ENCODE peak calls at places on chromosomes 5 and 9, in ten cellular contexts. One of them, this sample, is unnamed.

GRCh38 chr5:14806452-14806851 is 65.1 kb downstream of the ANKH start:
- DNase-seq in psoas muscle: peak; percentile 51
- DNase-seq in bronchial epithelial cell: no peak
- DNase-seq in lung: no peak
- DNase-seq in AG10803: peak; percentile 85
- DNase-seq in tibial nerve: peak; percentile 81
- DNase-seq in kidney epithelial cell: no peak
- DNase-seq in CD4-positive, CD25-positive, alpha-beta regulatory T cell: no peak
- DNase-seq in cardiac muscle cell: peak; percentile 57
- DNase-seq in cardiac fibroblast: peak; percentile 74
- DNase-seq in this sample: peak; percentile 51

GRCh38 chr5:165757756-165758155 is 2252.3 kb downstream of the MAT2B start:
- DNase-seq in psoas muscle: no peak
- DNase-seq in bronchial epithelial cell: no peak
- DNase-seq in lung: no peak
- DNase-seq in AG10803: no peak
- DNase-seq in tibial nerve: no peak
- DNase-seq in kidney epithelial cell: no peak
- DNase-seq in CD4-positive, CD25-positive, alpha-beta regulatory T cell: no peak
- DNase-seq in cardiac muscle cell: no peak
- DNase-seq in cardiac fibroblast: no peak
- DNase-seq in this sample: no peak

GRCh38 chr9:5790923-5791322 is 42.0 kb downstream of the ERMP1 start:
- DNase-seq in psoas muscle: no peak
- DNase-seq in bronchial epithelial cell: no peak
- DNase-seq in lung: no peak
- DNase-seq in AG10803: no peak
- DNase-seq in tibial nerve: no peak
- DNase-seq in kidney epithelial cell: no peak
- DNase-seq in CD4-positive, CD25-positive, alpha-beta regulatory T cell: no peak
- DNase-seq in cardiac muscle cell: no peak
- DNase-seq in cardiac fibroblast: no peak
- DNase-seq in this sample: no peak

GRCh38 chr5:10424124-10424731 is 17.5 kb upstream of the ROPN1L start:
- DNase-seq in psoas muscle: no peak
- DNase-seq in bronchial epithelial cell: peak; percentile 11
- DNase-seq in lung: no peak
- DNase-seq in AG10803: peak; percentile 48
- DNase-seq in tibial nerve: no peak
- DNase-seq in kidney epithelial cell: no peak
- DNase-seq in CD4-positive, CD25-positive, alpha-beta regulatory T cell: no peak
- DNase-seq in cardiac muscle cell: peak; percentile 54
- DNase-seq in cardiac fibroblast: peak; percentile 68
- DNase-seq in this sample: peak; percentile 64

GRCh38 chr5:80146036-80146435 is 109.8 kb downstream of the SERINC5 start:
- DNase-seq in psoas muscle: no peak
- DNase-seq in bronchial epithelial cell: no peak
- DNase-seq in lung: no peak
- DNase-seq in AG10803: no peak
- DNase-seq in tibial nerve: no peak
- DNase-seq in kidney epithelial cell: no peak
- DNase-seq in CD4-positive, CD25-positive, alpha-beta regulatory T cell: no peak
- DNase-seq in cardiac muscle cell: no peak
- DNase-seq in cardiac fibroblast: no peak
- DNase-seq in this sample: no peak

GRCh38 chr9:93207326-93207814 is 23.4 kb downstream of the WNK2 start:
- DNase-seq in psoas muscle: no peak
- DNase-seq in bronchial epithelial cell: no peak
- DNase-seq in lung: no peak
- DNase-seq in AG10803: peak; percentile 76
- DNase-seq in tibial nerve: peak; percentile 28
- DNase-seq in kidney epithelial cell: no peak
- DNase-seq in CD4-positive, CD25-positive, alpha-beta regulatory T cell: no peak
- DNase-seq in cardiac muscle cell: peak; percentile 67
- DNase-seq in cardiac fibroblast: peak; percentile 73
- DNase-seq in this sample: peak; percentile 44

GRCh38 chr9:129406278-129407225 is 214.3 kb downstream of the C9orf50 start:
- DNase-seq in psoas muscle: peak; percentile 33
- DNase-seq in bronchial epithelial cell: peak; percentile 25
- DNase-seq in lung: no peak
- DNase-seq in AG10803: no peak
- DNase-seq in tibial nerve: no peak
- DNase-seq in kidney epithelial cell: no peak
- DNase-seq in CD4-positive, CD25-positive, alpha-beta regulatory T cell: no peak
- DNase-seq in cardiac muscle cell: no peak
- DNase-seq in cardiac fibroblast: no peak
- DNase-seq in this sample: no peak

GRCh38 chr9:122036988-122037387 is 56.1 kb downstream of the TTLL11 start:
- DNase-seq in psoas muscle: no peak
- DNase-seq in bronchial epithelial cell: peak; percentile 43
- DNase-seq in lung: no peak
- DNase-seq in AG10803: peak; percentile 66
- DNase-seq in tibial nerve: no peak
- DNase-seq in kidney epithelial cell: no peak
- DNase-seq in CD4-positive, CD25-positive, alpha-beta regulatory T cell: no peak
- DNase-seq in cardiac muscle cell: peak; percentile 37
- DNase-seq in cardiac fibroblast: peak; percentile 23
- DNase-seq in this sample: peak; percentile 39

GRCh38 chr5:1101991-1102713 is 9.7 kb downstream of the SLC12A7 start:
- DNase-seq in psoas muscle: peak; percentile 55
- DNase-seq in bronchial epithelial cell: no peak
- DNase-seq in lung: no peak
- DNase-seq in AG10803: no peak
- DNase-seq in tibial nerve: no peak
- DNase-seq in kidney epithelial cell: no peak
- DNase-seq in CD4-positive, CD25-positive, alpha-beta regulatory T cell: no peak
- DNase-seq in cardiac muscle cell: peak; percentile 64
- DNase-seq in cardiac fibroblast: peak; percentile 45
- DNase-seq in this sample: peak; percentile 31

GRCh38 chr5:1104327-1105006 is 7.4 kb downstream of the SLC12A7 start:
- DNase-seq in psoas muscle: no peak
- DNase-seq in bronchial epithelial cell: no peak
- DNase-seq in lung: no peak
- DNase-seq in AG10803: no peak
- DNase-seq in tibial nerve: no peak
- DNase-seq in kidney epithelial cell: no peak
- DNase-seq in CD4-positive, CD25-positive, alpha-beta regulatory T cell: peak; percentile 66
- DNase-seq in cardiac muscle cell: no peak
- DNase-seq in cardiac fibroblast: no peak
- DNase-seq in this sample: no peak

GRCh38 chr5:1105350-1106265 is 6.3 kb downstream of the SLC12A7 start:
- DNase-seq in psoas muscle: no peak
- DNase-seq in bronchial epithelial cell: no peak
- DNase-seq in lung: no peak
- DNase-seq in AG10803: no peak
- DNase-seq in tibial nerve: no peak
- DNase-seq in kidney epithelial cell: no peak
- DNase-seq in CD4-positive, CD25-positive, alpha-beta regulatory T cell: peak; percentile 79
- DNase-seq in cardiac muscle cell: no peak
- DNase-seq in cardiac fibroblast: no peak
- DNase-seq in this sample: no peak

GRCh38 chr5:1103093-1103492 is 8.8 kb downstream of the SLC12A7 start:
- DNase-seq in psoas muscle: no peak
- DNase-seq in bronchial epithelial cell: no peak
- DNase-seq in lung: no peak
- DNase-seq in AG10803: no peak
- DNase-seq in tibial nerve: no peak
- DNase-seq in kidney epithelial cell: no peak
- DNase-seq in CD4-positive, CD25-positive, alpha-beta regulatory T cell: no peak
- DNase-seq in cardiac muscle cell: no peak
- DNase-seq in cardiac fibroblast: no peak
- DNase-seq in this sample: no peak

DNA sequence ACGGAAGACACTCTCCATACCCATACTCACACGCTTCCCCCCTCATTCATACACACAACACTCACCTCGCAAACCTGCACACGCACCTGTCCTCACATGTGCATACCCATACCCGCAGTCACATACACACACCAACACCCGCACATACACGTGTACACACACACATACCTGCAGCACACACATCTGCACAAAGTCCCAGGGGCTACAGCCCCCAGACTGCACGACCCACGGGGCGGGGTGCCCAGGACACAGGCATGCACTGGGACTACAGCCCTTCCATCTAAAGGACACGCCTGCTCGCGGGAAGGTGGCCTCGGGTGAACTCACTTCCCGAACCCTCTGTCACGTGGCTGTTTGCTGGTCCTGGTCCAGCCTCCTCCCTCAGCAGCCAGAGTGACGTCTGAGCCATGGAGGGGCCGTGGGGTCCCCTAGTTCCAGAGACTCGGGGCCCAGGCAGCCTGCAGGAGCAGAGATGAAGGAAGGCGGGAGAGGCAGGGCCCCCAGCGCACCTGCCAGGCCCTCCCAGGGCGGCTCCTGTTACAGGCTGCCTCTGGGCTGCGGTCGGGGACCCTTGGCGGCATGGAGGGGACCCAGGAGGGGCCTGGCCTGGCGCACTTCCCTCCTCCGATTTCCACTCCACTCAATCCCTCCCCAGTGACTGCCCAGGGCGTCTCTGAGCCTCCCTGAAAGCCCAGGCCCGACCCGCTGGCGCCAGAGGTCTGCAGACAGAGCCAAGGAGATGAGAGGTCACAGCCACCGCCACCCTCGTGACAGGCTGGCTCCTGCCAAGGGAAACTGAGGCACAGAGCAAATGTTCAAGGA is 8.1 kb downstream of the SLC12A7 start:
- DNase-seq in psoas muscle: peak; percentile 76
- DNase-seq in bronchial epithelial cell: no peak
- DNase-seq in lung: peak; percentile 63
- DNase-seq in AG10803: no peak
- DNase-seq in tibial nerve: peak; percentile 60
- DNase-seq in kidney epithelial cell: no peak
- DNase-seq in CD4-positive, CD25-positive, alpha-beta regulatory T cell: no peak
- DNase-seq in cardiac muscle cell: peak; percentile 29
- DNase-seq in cardiac fibroblast: no peak
- DNase-seq in this sample: no peak
- H3K4me3 ChIP-seq in psoas muscle: peak overlapping the region; percentile 39
- H3K4me3 ChIP-seq in bronchial epithelial cell: no peak overlapping the region
- H3K4me3 ChIP-seq in lung: no peak overlapping the region
- H3K4me3 ChIP-seq in AG10803: no peak overlapping the region
- H3K4me3 ChIP-seq in tibial nerve: no peak overlapping the region
- H3K4me3 ChIP-seq in kidney epithelial cell: no peak overlapping the region
- H3K4me3 ChIP-seq in CD4-positive, CD25-positive, alpha-beta regulatory T cell: peak overlapping the region; percentile 48
- H3K4me3 ChIP-seq in cardiac muscle cell: no peak overlapping the region
- H3K4me3 ChIP-seq in cardiac fibroblast: no peak overlapping the region
- H3K4me3 ChIP-seq in this sample: no peak overlapping the region

GRCh38 chr9:35619800-35620158 is 1.6 kb upstream of the CD72 start:
- DNase-seq in psoas muscle: no peak
- DNase-seq in bronchial epithelial cell: no peak
- DNase-seq in lung: no peak
- DNase-seq in AG10803: no peak
- DNase-seq in tibial nerve: no peak
- DNase-seq in kidney epithelial cell: no peak
- DNase-seq in CD4-positive, CD25-positive, alpha-beta regulatory T cell: no peak
- DNase-seq in cardiac muscle cell: no peak
- DNase-seq in cardiac fibroblast: no peak
- DNase-seq in this sample: no peak
- H3K4me3 ChIP-seq in psoas muscle: no peak overlapping the region
- H3K4me3 ChIP-seq in bronchial epithelial cell: no peak overlapping the region
- H3K4me3 ChIP-seq in lung: no peak overlapping the region
- H3K4me3 ChIP-seq in AG10803: no peak overlapping the region
- H3K4me3 ChIP-seq in tibial nerve: no peak overlapping the region
- H3K4me3 ChIP-seq in kidney epithelial cell: no peak overlapping the region
- H3K4me3 ChIP-seq in CD4-positive, CD25-positive, alpha-beta regulatory T cell: peak overlapping the region; percentile 16
- H3K4me3 ChIP-seq in cardiac muscle cell: no peak overlapping the region
- H3K4me3 ChIP-seq in cardiac fibroblast: no peak overlapping the region
- H3K4me3 ChIP-seq in this sample: no peak overlapping the region

GRCh38 chr5:113871972-113872371 is 358.5 kb downstream of the YTHDC2 start:
- DNase-seq in psoas muscle: no peak
- DNase-seq in bronchial epithelial cell: no peak
- DNase-seq in lung: no peak
- DNase-seq in AG10803: no peak
- DNase-seq in tibial nerve: no peak
- DNase-seq in kidney epithelial cell: no peak
- DNase-seq in CD4-positive, CD25-positive, alpha-beta regulatory T cell: no peak
- DNase-seq in cardiac muscle cell: no peak
- DNase-seq in cardiac fibroblast: no peak
- DNase-seq in this sample: no peak

GRCh38 chr5:113864437-113864836 is 350.9 kb downstream of the YTHDC2 start:
- DNase-seq in psoas muscle: no peak
- DNase-seq in bronchial epithelial cell: no peak
- DNase-seq in lung: no peak
- DNase-seq in AG10803: no peak
- DNase-seq in tibial nerve: no peak
- DNase-seq in kidney epithelial cell: no peak
- DNase-seq in CD4-positive, CD25-positive, alpha-beta regulatory T cell: no peak
- DNase-seq in cardiac muscle cell: no peak
- DNase-seq in cardiac fibroblast: no peak
- DNase-seq in this sample: no peak

GRCh38 chr5:113869611-113870010 is 356.1 kb downstream of the YTHDC2 start:
- DNase-seq in psoas muscle: no peak
- DNase-seq in bronchial epithelial cell: no peak
- DNase-seq in lung: no peak
- DNase-seq in AG10803: no peak
- DNase-seq in tibial nerve: no peak
- DNase-seq in kidney epithelial cell: no peak
- DNase-seq in CD4-positive, CD25-positive, alpha-beta regulatory T cell: no peak
- DNase-seq in cardiac muscle cell: no peak
- DNase-seq in cardiac fibroblast: no peak
- DNase-seq in this sample: no peak

GRCh38 chr5:113866763-113867162 is 353.3 kb downstream of the YTHDC2 start:
- DNase-seq in psoas muscle: no peak
- DNase-seq in bronchial epithelial cell: no peak
- DNase-seq in lung: no peak
- DNase-seq in AG10803: no peak
- DNase-seq in tibial nerve: no peak
- DNase-seq in kidney epithelial cell: no peak
- DNase-seq in CD4-positive, CD25-positive, alpha-beta regulatory T cell: no peak
- DNase-seq in cardiac muscle cell: no peak
- DNase-seq in cardiac fibroblast: no peak
- DNase-seq in this sample: no peak
- H3K4me3 ChIP-seq in psoas muscle: no peak overlapping the region
- H3K4me3 ChIP-seq in bronchial epithelial cell: no peak overlapping the region
- H3K4me3 ChIP-seq in lung: no peak overlapping the region
- H3K4me3 ChIP-seq in AG10803: no peak overlapping the region
- H3K4me3 ChIP-seq in tibial nerve: no peak overlapping the region
- H3K4me3 ChIP-seq in kidney epithelial cell: no peak overlapping the region
- H3K4me3 ChIP-seq in CD4-positive, CD25-positive, alpha-beta regulatory T cell: no peak overlapping the region
- H3K4me3 ChIP-seq in cardiac muscle cell: no peak overlapping the region
- H3K4me3 ChIP-seq in cardiac fibroblast: no peak overlapping the region
- H3K4me3 ChIP-seq in this sample: no peak overlapping the region

GRCh38 chr9:133786936-133787748 is 49.0 kb upstream of the SARDH start:
- DNase-seq in psoas muscle: no peak
- DNase-seq in bronchial epithelial cell: no peak
- DNase-seq in lung: no peak
- DNase-seq in AG10803: no peak
- DNase-seq in tibial nerve: no peak
- DNase-seq in kidney epithelial cell: no peak
- DNase-seq in CD4-positive, CD25-positive, alpha-beta regulatory T cell: no peak
- DNase-seq in cardiac muscle cell: no peak
- DNase-seq in cardiac fibroblast: no peak
- DNase-seq in this sample: no peak

GRCh38 chr9:133788045-133788818 is 50.1 kb upstream of the SARDH start:
- DNase-seq in psoas muscle: no peak
- DNase-seq in bronchial epithelial cell: no peak
- DNase-seq in lung: no peak
- DNase-seq in AG10803: no peak
- DNase-seq in tibial nerve: no peak
- DNase-seq in kidney epithelial cell: no peak
- DNase-seq in CD4-positive, CD25-positive, alpha-beta regulatory T cell: no peak
- DNase-seq in cardiac muscle cell: no peak
- DNase-seq in cardiac fibroblast: no peak
- DNase-seq in this sample: no peak

GRCh38 chr9:133791069-133791468 is 52.9 kb upstream of the SARDH start:
- DNase-seq in psoas muscle: no peak
- DNase-seq in bronchial epithelial cell: no peak
- DNase-seq in lung: no peak
- DNase-seq in AG10803: no peak
- DNase-seq in tibial nerve: no peak
- DNase-seq in kidney epithelial cell: no peak
- DNase-seq in CD4-positive, CD25-positive, alpha-beta regulatory T cell: no peak
- DNase-seq in cardiac muscle cell: no peak
- DNase-seq in cardiac fibroblast: no peak
- DNase-seq in this sample: no peak

GRCh38 chr9:133787749-133788015 is 49.5 kb upstream of the SARDH start:
- DNase-seq in psoas muscle: no peak
- DNase-seq in bronchial epithelial cell: peak; percentile 7
- DNase-seq in lung: no peak
- DNase-seq in AG10803: no peak
- DNase-seq in tibial nerve: no peak
- DNase-seq in kidney epithelial cell: no peak
- DNase-seq in CD4-positive, CD25-positive, alpha-beta regulatory T cell: no peak
- DNase-seq in cardiac muscle cell: peak; percentile 45
- DNase-seq in cardiac fibroblast: peak; percentile 36
- DNase-seq in this sample: no peak

GRCh38 chr9:133788819-133789733 is 50.9 kb upstream of the SARDH start:
- DNase-seq in psoas muscle: no peak
- DNase-seq in bronchial epithelial cell: no peak
- DNase-seq in lung: no peak
- DNase-seq in AG10803: no peak
- DNase-seq in tibial nerve: no peak
- DNase-seq in kidney epithelial cell: no peak
- DNase-seq in CD4-positive, CD25-positive, alpha-beta regulatory T cell: no peak
- DNase-seq in cardiac muscle cell: no peak
- DNase-seq in cardiac fibroblast: no peak
- DNase-seq in this sample: no peak
- H3K4me3 ChIP-seq in psoas muscle: no peak overlapping the region
- H3K4me3 ChIP-seq in bronchial epithelial cell: no peak overlapping the region
- H3K4me3 ChIP-seq in lung: no peak overlapping the region
- H3K4me3 ChIP-seq in AG10803: no peak overlapping the region
- H3K4me3 ChIP-seq in tibial nerve: no peak overlapping the region
- H3K4me3 ChIP-seq in kidney epithelial cell: no peak overlapping the region
- H3K4me3 ChIP-seq in CD4-positive, CD25-positive, alpha-beta regulatory T cell: no peak overlapping the region
- H3K4me3 ChIP-seq in cardiac muscle cell: no peak overlapping the region
- H3K4me3 ChIP-seq in cardiac fibroblast: no peak overlapping the region
- H3K4me3 ChIP-seq in this sample: no peak overlapping the region